ENCODE peak calls at places on chromosomes 2 and 18, in five cellular contexts. E is esophagus squamous epithelium, A is Peyer's patch, P is ovary, R is heart left ventricle. U is an unnamed sample.

GRCh38 chr2:46540496-46541342 is 61.4 kb downstream of the TMEM247 start:
- DNase-seq in E (no peak), A (no peak), P (no peak), R (peak; percentile 78), U (no peak)

GRCh38 chr2:119256574-119256921 is 32.9 kb downstream of the STEAP3 start:
- DNase-seq in E (no peak), A (no peak), P (no peak), R (no peak), U (no peak)

GRCh38 chr2:74238879-74239278 is 40.5 kb downstream of the MTHFD2 start:
- DNase-seq in E (no peak), A (no peak), P (no peak), R (no peak), U (no peak)

GRCh38 chr2:54964271-54964670 is 86.0 kb downstream of the RTN4 start:
- DNase-seq in E (no peak), A (no peak), P (no peak), R (no peak), U (no peak)

GRCh38 chr18:49028091-49028490 is 77.3 kb upstream of the SMAD7 start:
- DNase-seq in E (no peak), A (no peak), P (no peak), R (no peak), U (peak; percentile 10)

GRCh38 chr2:45707034-45707433 is 55.6 kb downstream of the PRKCE start:
- DNase-seq in E (no peak), A (no peak), P (no peak), R (no peak), U (no peak)

GRCh38 chr2:42984081-42984480 is 191.7 kb upstream of the HAAO start:
- DNase-seq in E (no peak), A (no peak), P (no peak), R (no peak), U (no peak)

GRCh38 chr2:229071292-229071976 is 199.7 kb downstream of the PID1 start:
- DNase-seq in E (no peak), A (no peak), P (no peak), R (peak; percentile 20), U (no peak)

GRCh38 chr2:219644801-219645480 is 17.5 kb downstream of the SLC4A3 start:
- DNase-seq in E (no peak), A (peak; percentile 51), P (peak; percentile 50), R (peak; percentile 74), U (no peak)

GRCh38 chr2:232993231-232993821 is 19.7 kb downstream of the NGEF start:
- DNase-seq in E (no peak), A (no peak), P (no peak), R (no peak), U (no peak)

GRCh38 chr2:132279344-132279743 is 117.6 kb upstream of the ANKRD30BL start:
- DNase-seq in E (no peak), A (no peak), P (no peak), R (no peak), U (peak; percentile 42)

GRCh38 chr18:45540146-45540545 is 75.1 kb upstream of the SLC14A2 start:
- DNase-seq in E (no peak), A (no peak), P (no peak), R (no peak), U (no peak)

GRCh38 chr2:144513388-144514100 is 6.4 kb downstream of the ZEB2 start:
- DNase-seq in E (no peak), A (no peak), P (peak; percentile 52), R (no peak), U (no peak)

GRCh38 chr2:98118161-98118560 is 31.2 kb downstream of the VWA3B start:
- DNase-seq in E (no peak), A (no peak), P (no peak), R (no peak), U (no peak)

GRCh38 chr2:191696001-191696400 is 18.1 kb downstream of the NABP1 start:
- DNase-seq in E (no peak), A (no peak), P (no peak), R (no peak), U (peak; percentile 86)

GRCh38 chr18:6571239-6571602 is 156.5 kb upstream of the L3MBTL4 start:
- DNase-seq in E (no peak), A (no peak), P (no peak), R (no peak), U (no peak)

GRCh38 chr2:46967990-46968647 is 52.5 kb upstream of the MCFD2 start:
- DNase-seq in E (no peak), A (peak; percentile 81), P (peak; percentile 78), R (peak; percentile 56), U (peak; percentile 90)

GRCh38 chr2:238117199-238118154 is 17.3 kb downstream of the ESPNL start:
- DNase-seq in E (no peak), A (peak; percentile 33), P (no peak), R (no peak), U (no peak)

GRCh38 chr2:238949710-238950345 is 101.9 kb downstream of the TWIST2 start:
- DNase-seq in E (no peak), A (no peak), P (no peak), R (no peak), U (no peak)

GRCh38 chr2:236065756-236066155 is 102.4 kb downstream of the GBX2 start:
- DNase-seq in E (no peak), A (no peak), P (no peak), R (no peak), U (no peak)

GRCh38 chr18:32018331-32019250 is at the start of gene RNF125:
- DNase-seq in E (peak; percentile 39), A (peak; percentile 90), P (peak; percentile 80), R (peak; percentile 85), U (peak; percentile 95)

GRCh38 chr2:240525802-240526201 is 32.0 kb downstream of the ANKMY1 start:
- DNase-seq in E (no peak), A (no peak), P (no peak), R (no peak), U (peak; percentile 7)

GRCh38 chr2:229339613-229340012 is 68.5 kb upstream of the PID1 start:
- DNase-seq in E (no peak), A (no peak), P (no peak), R (no peak), U (no peak)

DNA sequence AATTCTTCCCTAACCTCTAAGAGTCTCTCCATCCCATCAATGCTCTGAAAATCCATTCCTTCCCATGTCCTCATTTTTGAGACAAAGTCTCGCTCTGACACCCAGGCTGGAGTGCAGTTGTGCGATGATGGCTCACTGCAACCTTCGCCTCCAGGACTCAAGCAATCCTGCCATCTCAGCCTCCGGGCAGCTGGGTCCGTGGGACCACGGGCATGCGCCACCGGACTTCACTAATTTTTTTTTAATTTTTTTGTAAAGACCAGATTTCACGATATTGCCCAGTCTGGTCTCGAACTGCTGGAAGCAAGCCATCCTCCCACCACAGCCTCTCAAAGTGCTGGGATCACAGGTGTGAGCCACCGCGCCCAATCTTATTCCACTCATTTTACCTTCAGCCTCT is 1.6 kb downstream of the FEZ2 start:
- DNase-seq in E (no peak), A (no peak), P (no peak), R (no peak), U (no peak)
- H3K4me3 ChIP-seq in E (peak overlapping the region; percentile 99), A (no peak overlapping the region), P (no peak overlapping the region), R (no peak overlapping the region), U (no peak overlapping the region)

DNA sequence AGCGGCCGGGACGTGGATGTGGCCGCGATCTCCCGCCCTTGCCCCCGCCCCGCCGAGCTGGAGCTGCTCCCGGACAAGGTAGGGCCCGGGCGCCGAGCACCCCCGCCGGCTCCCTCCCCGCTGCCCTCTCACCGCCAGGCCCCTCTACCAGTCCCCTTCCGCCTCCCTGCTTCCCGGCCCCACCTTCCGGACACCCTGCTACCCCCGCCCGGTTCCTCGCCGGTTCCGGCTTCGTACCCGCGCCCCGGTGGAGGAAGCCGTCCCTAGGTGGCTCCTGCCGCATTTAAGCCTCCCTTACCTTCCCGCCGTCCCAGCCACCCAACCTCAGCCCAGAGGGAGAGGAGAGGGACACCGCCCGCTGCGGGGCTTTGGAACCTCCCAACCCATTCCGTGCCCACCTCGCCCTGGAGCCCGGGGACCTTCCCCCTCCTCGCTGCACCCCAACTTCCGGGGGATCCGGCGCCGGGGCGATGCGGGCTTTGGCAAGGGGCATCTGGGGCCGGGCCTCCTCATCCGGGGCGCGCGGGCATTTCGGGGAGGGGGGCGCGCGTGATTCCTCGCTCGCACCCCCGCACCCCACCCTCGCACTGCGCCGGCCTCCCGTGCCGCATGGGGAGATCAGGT is 475 bp downstream of the B3GNT2 start:
- DNase-seq in E (no peak), A (no peak), P (peak; percentile 63), R (peak; percentile 59), U (no peak)
- TF ChIP-seq POLR2A in E (no peak), A (no peak), P (no peak), R (no peak), U (no peak)

DNA sequence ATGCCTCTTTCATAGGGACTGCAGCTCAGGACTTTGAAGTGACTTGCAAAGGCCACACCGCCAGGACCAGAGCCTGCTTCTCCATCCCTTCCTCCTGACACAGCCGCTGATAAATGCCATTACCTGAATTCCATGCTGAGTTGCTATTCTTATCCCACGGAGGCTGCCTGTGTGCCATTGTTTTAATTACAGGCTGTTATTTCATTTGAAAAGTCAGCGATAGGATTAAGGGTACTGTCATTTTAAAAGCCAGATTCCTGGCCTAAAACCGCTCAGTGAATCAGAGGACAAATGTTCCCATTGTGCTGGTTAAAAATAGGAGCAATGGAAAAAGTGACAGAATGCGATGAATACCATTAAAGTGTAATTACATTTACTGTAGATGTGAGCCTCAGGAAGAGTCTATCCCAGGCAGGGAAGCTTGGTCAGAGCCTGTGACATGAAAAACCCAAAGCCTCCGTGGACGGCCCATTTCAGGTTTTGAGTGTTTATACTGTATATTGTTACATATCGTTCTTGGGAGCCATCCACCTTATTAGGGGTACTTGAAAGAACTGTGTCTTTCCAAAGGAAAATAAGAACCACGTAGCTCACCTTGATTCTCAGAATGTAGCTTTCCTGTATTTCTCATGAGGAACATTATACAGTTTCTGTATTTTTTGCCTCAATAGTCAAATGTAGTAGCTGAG is 41.3 kb downstream of the PDCL3 start:
- DNase-seq in E (no peak), A (no peak), P (no peak), R (no peak), U (no peak)
- H3K4me3 ChIP-seq in E (no peak overlapping the region), A (no peak overlapping the region), P (no peak overlapping the region), R (no peak overlapping the region), U (no peak overlapping the region)

DNA sequence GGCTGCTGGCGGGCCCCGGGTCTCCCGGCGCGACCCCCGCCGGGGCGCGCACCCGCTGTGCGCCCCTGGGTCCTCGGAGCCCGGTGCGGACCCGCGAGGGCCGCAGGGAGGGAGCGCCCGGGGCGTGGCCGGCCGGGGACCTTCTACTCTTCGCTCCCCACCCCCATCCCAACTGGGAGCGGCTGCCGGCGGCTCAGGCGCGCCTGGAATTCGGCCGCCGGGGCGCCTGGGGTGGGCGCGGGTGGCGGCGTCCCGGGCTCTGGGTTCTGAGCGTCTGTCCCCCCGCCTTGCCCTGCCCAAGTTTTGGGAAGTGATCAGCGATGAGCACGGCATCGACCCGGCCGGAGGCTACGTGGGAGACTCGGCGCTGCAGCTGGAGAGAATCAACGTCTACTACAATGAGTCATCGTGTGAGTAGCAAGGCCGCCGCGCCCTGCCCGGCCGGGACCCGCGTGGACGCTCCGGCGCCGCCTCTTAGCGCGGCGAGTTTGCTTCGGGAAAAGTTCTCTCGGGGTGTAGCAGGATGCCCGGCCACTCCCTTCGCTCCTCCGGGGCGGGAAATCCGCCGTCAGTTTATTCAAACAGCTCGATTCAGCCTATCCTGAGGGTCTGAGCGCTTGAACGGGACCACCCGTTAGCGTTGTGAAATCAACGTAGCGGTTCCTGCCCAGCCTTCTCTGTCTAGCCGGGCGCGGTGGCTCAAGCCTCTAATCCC is 502 bp downstream of the TUBB6 start:
- DNase-seq in E (peak; percentile 21), A (peak; percentile 80), P (peak; percentile 94), R (peak; percentile 85), U (peak; percentile 81)
- TF ChIP-seq POLR2A in E (no peak), A (no peak), P (peak; percentile 70), R (peak; percentile 1), U (no peak)